ENCODE peak calls at places on chromosomes 3 and 15, in four cellular contexts. A is K562, E is GM12878, V is HepG2. F is an unnamed sample.

GRCh38 chr3:113245775-113246174 is 34.4 kb downstream of the BOC start:
- DNase-seq in A (no peak), V (no peak), E (no peak), F (no peak)

GRCh38 chr15:59536553-59536952 is 75.0 kb upstream of the GCNT3 start:
- DNase-seq in V (no peak), E (no peak), A (no peak), F (no peak)

GRCh38 chr15:68829068-68829467 is 8.4 kb upstream of the ANP32A start:
- DNase-seq in E (no peak), V (peak; percentile 27), A (peak; percentile 40), F (no peak)

GRCh38 chr3:180062771-180063170 is 26.0 kb upstream of the PEX5L start:
- DNase-seq in A (no peak), E (no peak), V (no peak), F (no peak)

GRCh38 chr15:70149667-70150404 is 52.1 kb upstream of the TLE3 start:
- DNase-seq in A (peak; percentile 45), E (no peak), V (no peak), F (no peak)

GRCh38 chr15:81747026-81747425 is 298.8 kb downstream of the MEX3B start:
- DNase-seq in V (no peak), E (no peak), A (no peak), F (no peak)

GRCh38 chr3:58164199-58164879 is 46.4 kb downstream of the DNASE1L3 start:
- DNase-seq in A (no peak), E (no peak), V (no peak), F (no peak)

GRCh38 chr3:49602877-49603411 is 48.7 kb downstream of the BSN start:
- DNase-seq in E (no peak), V (no peak), A (no peak), F (no peak)

GRCh38 chr3:63872135-63872924 is 8.7 kb downstream of the ATXN7 start:
- DNase-seq in V (no peak), E (no peak), A (no peak), F (no peak)

GRCh38 chr15:62121273-62122015 is 43.6 kb downstream of the C2CD4B start:
- DNase-seq in E (no peak), V (no peak), A (peak; percentile 11), F (no peak)

GRCh38 chr3:859135-859534 is 233.7 kb upstream of the CNTN6 start:
- DNase-seq in E (no peak), A (no peak), V (no peak), F (no peak)

GRCh38 chr15:92963794-92964193 is 63.7 kb downstream of the CHD2 start:
- DNase-seq in E (no peak), A (no peak), V (no peak), F (no peak)

GRCh38 chr15:74265046-74265639 is 29.0 kb downstream of the CCDC33 start:
- DNase-seq in A (peak; percentile 61), V (peak; percentile 12), E (no peak), F (peak; percentile 87)

GRCh38 chr3:182027366-182027765 is 315.6 kb downstream of the SOX2 start:
- DNase-seq in V (no peak), A (no peak), E (no peak), F (no peak)

GRCh38 chr15:65660927-65661326 is 39.2 kb downstream of the SLC24A1 start:
- DNase-seq in V (no peak), A (no peak), E (no peak), F (no peak)

GRCh38 chr15:70853270-70853854 is 595 bp downstream of the LARP6 start:
- DNase-seq in E (no peak), A (no peak), V (no peak), F (peak; percentile 46)

GRCh38 chr15:92143765-92144164 is 249.9 kb upstream of the ST8SIA2 start:
- DNase-seq in E (no peak), V (no peak), A (peak; percentile 20), F (no peak)

GRCh38 chr3:154310840-154311239 is 13.4 kb downstream of the DHX36 start:
- DNase-seq in V (no peak), E (no peak), A (no peak), F (no peak)

GRCh38 chr15:58221591-58222241 is 83.5 kb downstream of the AQP9 start:
- DNase-seq in A (peak; percentile 73), E (no peak), V (peak; percentile 27), F (peak; percentile 61)

GRCh38 chr3:28188686-28189085 is 52.7 kb upstream of the CMC1 start:
- DNase-seq in E (no peak), V (no peak), A (no peak), F (no peak)

GRCh38 chr3:28191363-28191762 is 50.1 kb upstream of the CMC1 start:
- DNase-seq in E (no peak), V (no peak), A (no peak), F (no peak)

DNA sequence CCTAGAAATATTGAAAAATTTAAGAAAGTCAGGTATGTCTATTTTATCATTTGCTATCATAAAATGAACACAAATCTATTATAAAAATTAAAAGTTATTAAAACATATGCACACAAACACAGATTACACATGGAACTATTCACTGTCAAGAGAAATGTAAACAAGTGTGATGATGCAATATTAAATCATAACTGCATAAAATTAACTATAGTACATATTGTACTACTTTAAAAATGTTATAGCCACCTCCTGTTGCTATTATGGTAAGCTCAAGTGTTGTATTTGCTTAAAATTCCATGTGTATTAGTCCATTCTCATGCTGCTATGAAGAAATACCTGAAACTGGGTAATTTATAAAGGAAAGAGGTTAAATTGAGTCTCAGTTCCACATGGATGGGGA is 54.7 kb upstream of the CMC1 start:
- DNase-seq in A (no peak), V (no peak), E (no peak), F (no peak)
- TF ChIP-seq KDM1A in A (no peak), V (no peak), E (no peak), F (no peak)

DNA sequence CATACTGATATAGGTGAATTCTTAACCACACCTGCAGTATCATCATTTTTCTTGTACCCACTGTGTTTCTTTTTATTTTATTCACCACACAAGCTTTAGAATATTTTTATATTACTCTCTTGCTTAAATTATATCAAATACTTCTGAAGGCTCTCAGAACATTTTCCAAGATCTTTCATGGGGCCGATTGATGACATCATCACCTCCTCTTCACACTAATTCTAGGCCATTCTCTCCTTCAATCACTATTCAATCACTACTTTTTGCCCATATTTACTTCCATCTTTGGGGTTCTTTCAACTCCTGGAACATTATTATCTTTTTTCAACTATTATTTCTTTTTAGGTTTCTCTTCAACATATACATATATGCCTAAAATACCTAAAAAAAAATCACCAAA is 1438.8 kb upstream of the ALCAM start:
- DNase-seq in E (no peak), V (no peak), A (no peak), F (no peak)
- H3K36me3 ChIP-seq in E (no peaks in the 10 kb centered on the region), V (no peaks in the 10 kb centered on the region), A (no peaks in the 10 kb centered on the region), F (no peaks in the 10 kb centered on the region)

GRCh38 chr15:40342421-40343313 is 1.9 kb upstream of the CCDC9B start:
- DNase-seq in V (no peak), A (no peak), E (no peak), F (no peak)
- TF ChIP-seq KDM1A in V (no peak), A (no peak), E (no peak), F (no peak)

GRCh38 chr3:30633718-30634117 is 27.3 kb downstream of the TGFBR2 start:
- DNase-seq in A (no peak), E (no peak), V (no peak), F (no peak)
- H3K36me3 ChIP-seq in A (no peaks in the 10 kb centered on the region), E (no peaks in the 10 kb centered on the region), V (peaks cover 78% of the 10 kb centered on the region), F (no peaks in the 10 kb centered on the region)

DNA sequence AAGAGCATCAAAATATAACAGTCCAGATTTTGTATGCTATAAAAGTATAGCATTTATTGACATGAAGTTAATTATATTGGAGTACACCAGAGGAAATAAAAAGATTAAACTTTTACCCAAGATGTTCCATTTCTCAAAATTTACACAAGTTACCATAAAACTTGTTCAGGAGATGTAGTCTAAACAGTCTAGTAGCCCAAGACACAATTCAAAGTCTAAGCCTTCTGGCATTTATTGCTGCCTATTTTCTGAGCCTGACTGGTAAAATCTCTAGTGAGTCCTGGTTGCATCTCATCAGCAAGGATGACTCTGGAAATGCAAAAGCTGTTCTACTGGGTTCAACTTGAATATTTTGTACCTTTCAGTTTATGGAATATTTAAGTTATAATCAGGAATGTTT is 468.7 kb downstream of the PDCD6IP start:
- DNase-seq in A (no peak), E (no peak), V (no peak), F (no peak)
- TF ChIP-seq KDM1A in A (no peak), E (no peak), V (no peak), F (no peak)

GRCh38 chr3:163543558-163544189 is 1534.6 kb downstream of the SI start:
- DNase-seq in V (no peak), A (no peak), E (no peak), F (no peak)
- H3K36me3 ChIP-seq in V (no peaks in the 10 kb centered on the region), A (no peaks in the 10 kb centered on the region), E (no peaks in the 10 kb centered on the region), F (no peaks in the 10 kb centered on the region)

GRCh38 chr15:56051700-56052099 is 58.3 kb upstream of the NEDD4 start:
- DNase-seq in A (no peak), V (no peak), E (no peak), F (no peak)

GRCh38 chr15:56049577-56049976 is 56.2 kb upstream of the NEDD4 start:
- DNase-seq in E (no peak), V (no peak), A (no peak), F (no peak)

GRCh38 chr15:56056626-56057025 is 63.2 kb upstream of the NEDD4 start:
- DNase-seq in A (no peak), V (no peak), E (no peak), F (no peak)

GRCh38 chr15:56053046-56053400 is 59.6 kb upstream of the NEDD4 start:
- DNase-seq in V (no peak), E (no peak), A (no peak), F (no peak)

DNA sequence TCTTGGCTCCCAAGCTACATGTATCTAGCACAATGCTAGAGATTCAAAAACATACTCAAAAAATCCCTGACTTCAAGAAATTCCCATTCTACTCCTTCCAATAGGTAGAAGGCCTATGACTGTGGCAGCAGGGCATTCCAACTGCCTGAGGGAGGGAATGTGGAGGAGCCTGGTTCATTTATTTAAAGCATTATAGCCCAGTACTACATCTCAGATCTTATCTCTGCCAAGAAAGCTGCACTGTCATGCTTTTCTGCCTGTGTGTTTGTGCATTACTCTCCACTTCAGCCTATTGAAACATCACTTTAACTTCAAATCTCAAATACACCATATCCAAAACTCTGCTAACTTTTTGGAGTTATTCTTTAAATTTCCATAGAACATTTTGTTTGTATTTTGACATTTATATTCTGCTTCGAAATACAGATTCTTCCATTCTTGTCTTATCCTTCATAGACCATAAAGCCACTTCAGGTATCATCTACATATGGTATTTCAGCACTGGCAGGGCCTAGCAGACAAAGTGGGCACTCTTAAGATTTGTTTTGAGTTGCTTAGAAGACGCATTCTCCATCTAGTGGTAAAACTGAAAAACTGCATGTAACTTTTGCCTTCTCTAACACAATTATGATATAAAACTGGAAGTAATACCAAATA is 59.1 kb upstream of the NEDD4 start:
- DNase-seq in E (no peak), A (peak; percentile 24), V (peak; percentile 13), F (no peak)
- TF ChIP-seq KDM1A in E (no peak), A (no peak), V (no peak), F (no peak)

GRCh38 chr3:24588568-24588967 is 93.9 kb upstream of the THRB start:
- DNase-seq in E (no peak), V (no peak), A (no peak), F (no peak)
- H3K36me3 ChIP-seq in E (no peaks in the 10 kb centered on the region), V (no peaks in the 10 kb centered on the region), A (no peaks in the 10 kb centered on the region), F (no peaks in the 10 kb centered on the region)

F was measured in H1.